ENCODE peak calls at places on chromosomes 6 and 20, in eight cellular contexts. J is endodermal cell; A is CD8-positive, alpha-beta memory T cell; K is HepG2; Q is CD8-positive, alpha-beta T cell; G is tibial nerve; I is RWPE1; S is heart right ventricle. D is an unnamed sample.

GRCh38 chr20:38790210-38791053 is 15.1 kb upstream of the PPP1R16B start:
- DNase-seq in J (peak), A (peak), K (peak), Q (peak), G (no peak), I (peak), S (no peak), D (peak)

GRCh38 chr6:126766820-126767219 is 351.7 kb upstream of the RSPO3 start:
- DNase-seq in J (no peak), A (no peak), K (no peak), Q (no peak), G (no peak), I (no peak), S (no peak), D (no peak)

GRCh38 chr6:3340891-3341290 is 82.1 kb downstream of the PSMG4 start:
- DNase-seq in J (peak), A (no peak), K (peak), Q (no peak), G (no peak), I (no peak), S (no peak), D (no peak)

GRCh38 chr6:26195924-26196845 is 109.0 kb downstream of the HFE start:
- DNase-seq in J (peak), A (no peak), K (peak), Q (no peak), G (no peak), I (no peak), S (no peak), D (peak)

GRCh38 chr6:36840471-36841461 is 1.5 kb upstream of the CPNE5 start:
- DNase-seq in J (peak), A (peak), K (peak), Q (peak), G (no peak), I (no peak), S (peak), D (no peak)

GRCh38 chr6:12163149-12163548 is 127.0 kb upstream of the EDN1 start:
- DNase-seq in J (no peak), A (no peak), K (no peak), Q (peak), G (no peak), I (no peak), S (no peak), D (no peak)

GRCh38 chr20:34927736-34928135 is 27.9 kb downstream of the GSS start:
- DNase-seq in J (no peak), A (no peak), K (no peak), Q (no peak), G (no peak), I (peak), S (no peak), D (no peak)

GRCh38 chr6:13454286-13455221 is 32.8 kb downstream of the GFOD1 start:
- DNase-seq in J (peak), A (peak), K (no peak), Q (peak), G (peak), I (no peak), S (no peak), D (no peak)

GRCh38 chr20:13814672-13815071 is 29.8 kb downstream of the NDUFAF5 start:
- DNase-seq in J (no peak), A (no peak), K (peak), Q (no peak), G (no peak), I (no peak), S (no peak), D (no peak)

GRCh38 chr6:78500299-78501089 is 366.9 kb upstream of the IRAK1BP1 start:
- DNase-seq in J (no peak), A (no peak), K (no peak), Q (no peak), G (no peak), I (no peak), S (no peak), D (no peak)

GRCh38 chr20:24522452-24523330 is 53.3 kb downstream of the SYNDIG1 start:
- DNase-seq in J (no peak), A (no peak), K (no peak), Q (no peak), G (no peak), I (no peak), S (no peak), D (no peak)

GRCh38 chr6:24453921-24454320 is 35.5 kb downstream of the GPLD1 start:
- DNase-seq in J (no peak), A (no peak), K (no peak), Q (no peak), G (no peak), I (no peak), S (no peak), D (no peak)

GRCh38 chr6:17842014-17842776 is 135.5 kb upstream of the NUP153 start:
- DNase-seq in J (peak), A (no peak), K (no peak), Q (no peak), G (no peak), I (no peak), S (no peak), D (no peak)

GRCh38 chr6:95280690-95281273 is 296.6 kb upstream of the MANEA start:
- DNase-seq in J (no peak), A (no peak), K (no peak), Q (no peak), G (peak), I (peak), S (no peak), D (no peak)

GRCh38 chr6:56556751-56557540 is 85.7 kb downstream of the DST start:
- DNase-seq in J (no peak), A (no peak), K (no peak), Q (no peak), G (no peak), I (no peak), S (no peak), D (no peak)

GRCh38 chr6:36938536-36938935 is 16.0 kb upstream of the PI16 start:
- DNase-seq in J (peak), A (no peak), K (no peak), Q (no peak), G (no peak), I (peak), S (no peak), D (no peak)

GRCh38 chr6:116010400-116011095 is 50.1 kb downstream of the FRK start:
- DNase-seq in J (peak), A (peak), K (peak), Q (no peak), G (peak), I (peak), S (peak), D (peak)

GRCh38 chr6:4848382-4849068 is 72.3 kb downstream of the CDYL start:
- DNase-seq in J (peak), A (no peak), K (peak), Q (no peak), G (no peak), I (no peak), S (peak), D (no peak)

GRCh38 chr6:148218542-148219258 is 123.9 kb upstream of the SASH1 start:
- DNase-seq in J (no peak), A (no peak), K (no peak), Q (no peak), G (no peak), I (no peak), S (no peak), D (no peak)

GRCh38 chr6:152273638-152274037 is 363.5 kb downstream of the SYNE1 start:
- DNase-seq in J (peak), A (no peak), K (no peak), Q (no peak), G (no peak), I (no peak), S (peak), D (no peak)

GRCh38 chr6:152272486-152272885 is 364.7 kb downstream of the SYNE1 start:
- DNase-seq in J (no peak), A (no peak), K (no peak), Q (no peak), G (no peak), I (no peak), S (no peak), D (no peak)

GRCh38 chr6:152271681-152272464 is 365.3 kb downstream of the SYNE1 start:
- DNase-seq in J (no peak), A (no peak), K (no peak), Q (no peak), G (no peak), I (peak), S (peak), D (no peak)

GRCh38 chr6:152270301-152270925 is 366.7 kb downstream of the SYNE1 start:
- DNase-seq in J (no peak), A (no peak), K (no peak), Q (no peak), G (no peak), I (no peak), S (no peak), D (no peak)

GRCh38 chr6:152273002-152273401 is 364.2 kb downstream of the SYNE1 start:
- DNase-seq in J (no peak), A (no peak), K (no peak), Q (no peak), G (no peak), I (no peak), S (no peak), D (no peak)
- H3K27ac ChIP-seq in J (no peak), A (no peak), K (no peak), Q (no peak), G (peak), I (no peak), S (peak), D (no peak)

GRCh38 chr6:123091896-123092271 is 95.8 kb downstream of the CLVS2 start:
- DNase-seq in J (no peak), A (no peak), K (no peak), Q (no peak), G (no peak), I (no peak), S (no peak), D (no peak)
- H3K27ac ChIP-seq in J (no peak), A (no peak), K (no peak), Q (no peak), G (no peak), I (no peak), S (no peak), D (peak)

DNA sequence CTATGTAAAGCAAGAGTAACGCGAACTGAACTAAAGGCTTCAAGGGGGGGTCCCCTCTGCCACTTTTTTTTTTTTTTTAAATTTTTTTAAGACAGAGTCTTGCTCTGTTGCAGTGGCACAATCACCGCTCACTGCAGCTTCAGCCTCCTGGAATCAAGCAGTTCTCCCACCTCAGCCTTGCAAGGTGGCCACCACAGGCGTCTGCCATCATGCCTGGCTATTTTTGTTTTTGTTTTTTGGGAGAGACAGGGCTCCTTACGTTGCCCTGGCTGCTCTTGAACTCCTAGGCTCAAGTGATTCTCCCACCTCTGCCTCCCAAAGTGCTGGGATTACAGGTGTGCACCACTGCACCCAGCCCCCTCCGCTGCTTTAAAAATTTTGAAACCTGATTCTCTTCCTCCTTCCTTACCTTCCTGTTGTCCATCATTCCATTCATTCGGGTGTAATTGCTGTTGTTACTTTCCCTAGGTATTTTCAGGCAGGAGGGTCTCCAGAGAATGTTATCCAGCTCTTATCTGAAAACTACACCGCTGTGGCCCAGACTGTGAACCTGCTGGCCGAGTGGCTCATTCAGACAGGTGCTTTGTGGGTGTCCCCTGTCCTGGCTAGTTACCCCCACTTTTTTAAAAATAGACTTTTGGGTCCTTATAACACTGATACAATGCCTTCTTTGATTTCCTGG is 5.4 kb downstream of the NELFCD start:
- DNase-seq in J (peak), A (no peak), K (no peak), Q (no peak), G (no peak), I (no peak), S (no peak), D (no peak)
- H3K27ac ChIP-seq in J (no peak), A (no peak), K (no peak), Q (no peak), G (no peak), I (no peak), S (no peak), D (no peak)

GRCh38 chr6:47202638-47203037 is 107.1 kb downstream of the TNFRSF21 start:
- DNase-seq in J (no peak), A (no peak), K (no peak), Q (no peak), G (no peak), I (no peak), S (no peak), D (no peak)
- H3K27ac ChIP-seq in J (no peak), A (no peak), K (no peak), Q (peak), G (no peak), I (no peak), S (no peak), D (no peak)

GRCh38 chr6:170022827-170023619 is 267.9 kb downstream of the DLL1 start:
- DNase-seq in J (peak), A (no peak), K (no peak), Q (no peak), G (no peak), I (no peak), S (peak), D (no peak)
- H3K27ac ChIP-seq in J (no peak), A (no peak), K (no peak), Q (no peak), G (no peak), I (no peak), S (peak), D (no peak)

GRCh38 chr20:62240015-62240685 is 1.8 kb downstream of the OSBPL2 start:
- DNase-seq in J (no peak), A (no peak), K (no peak), Q (no peak), G (no peak), I (no peak), S (peak), D (no peak)

GRCh38 chr20:62243106-62243505 is 4.8 kb downstream of the OSBPL2 start:
- DNase-seq in J (no peak), A (no peak), K (no peak), Q (no peak), G (no peak), I (no peak), S (no peak), D (no peak)

GRCh38 chr20:62243906-62244515 is 5.7 kb downstream of the OSBPL2 start:
- DNase-seq in J (no peak), A (no peak), K (no peak), Q (no peak), G (no peak), I (no peak), S (no peak), D (no peak)

GRCh38 chr20:62241501-62241900 is 3.2 kb downstream of the OSBPL2 start:
- DNase-seq in J (no peak), A (no peak), K (no peak), Q (no peak), G (no peak), I (peak), S (peak), D (no peak)

GRCh38 chr20:62242196-62242595 is 3.9 kb downstream of the OSBPL2 start:
- DNase-seq in J (no peak), A (no peak), K (no peak), Q (no peak), G (no peak), I (no peak), S (peak), D (no peak)
- H3K27ac ChIP-seq in J (no peak), A (no peak), K (no peak), Q (no peak), G (no peak), I (peak), S (peak), D (no peak)

D was measured in SJSA1.